ENCODE peak calls at places on chromosomes 4 and X, in nine cellular contexts. I is NCI-H1092; Z is transverse colon; J is stimulated activated CD4-positive, alpha-beta T cell treated with anti-CD3 and anti-CD28 coated beads, Interleukin-4, amount 100 ng/mL, for 48 hours; W is stimulated activated naive CD8-positive, alpha-beta T cell treated with anti-CD3 and anti-CD28 coated beads, Interleukin-15, amount 100 ng/mL, for 72 hours; P is foreskin keratinocyte; E is EL; N is AG20443; H is activated T-cell treated with anti-CD3 and anti-CD28 coated beads for 1 hour. X is an unnamed sample.

GRCh38 chr4:94451051-94451404 is 714 bp upstream of the PDLIM5 start:
- DNase-seq in J (no peak), I (no peak), H (no peak), E (peak; percentile 23), Z (no peak), W (no peak), N (no peak), P (no peak), X (no peak)

GRCh38 chr4:37415845-37416369 is 171.4 kb downstream of the NWD2 start:
- DNase-seq in Z (no peak), N (no peak), P (no peak), H (no peak), J (no peak), W (no peak), I (no peak), E (no peak), X (no peak)

GRCh38 chr4:158810487-158811215 is 41.8 kb downstream of the FNIP2 start:
- DNase-seq in P (peak; percentile 85), J (no peak), Z (peak; percentile 76), E (peak; percentile 93), I (no peak), N (peak; percentile 89), H (no peak), W (no peak), X (no peak)

GRCh38 chr4:119268466-119268865 is 53.5 kb downstream of the FABP2 start:
- DNase-seq in E (peak; percentile 5), W (no peak), I (no peak), J (no peak), H (no peak), N (no peak), Z (no peak), P (no peak), X (no peak)

GRCh38 chr4:2058264-2059033 is 678 bp upstream of the NAT8L start:
- DNase-seq in P (no peak), N (no peak), I (no peak), E (no peak), W (no peak), J (no peak), Z (no peak), H (no peak), X (no peak)

GRCh38 chr4:144733566-144733965 is 87.6 kb downstream of the HHIP start:
- DNase-seq in N (no peak), Z (no peak), H (no peak), J (no peak), P (no peak), W (no peak), I (no peak), E (no peak), X (no peak)

GRCh38 chr4:55554453-55555030 is 7.8 kb upstream of the CLOCK start:
- DNase-seq in Z (no peak), J (no peak), E (peak; percentile 52), P (peak; percentile 5), H (no peak), I (no peak), N (peak; percentile 50), W (no peak), X (no peak)

GRCh38 chrX:107840971-107841370 is 15.3 kb downstream of the MID2 start:
- DNase-seq in Z (no peak), W (no peak), P (no peak), E (no peak), J (no peak), I (no peak), H (no peak), N (no peak), X (no peak)

GRCh38 chrX:130170752-130171445 is 863 bp upstream of the RAB33A start:
- DNase-seq in N (peak; percentile 44), E (peak; percentile 47), J (peak; percentile 46), I (peak; percentile 88), W (peak; percentile 80), P (no peak), H (peak; percentile 51), Z (peak; percentile 42), X (peak; percentile 30)

X was measured in activated CD4-positive, alpha-beta T cell treated with anti-CD3 and anti-CD28 coated beads for 1 hour.